ENCODE peak calls at places on chromosomes 4 and X, in four cellular contexts. E is GM23248, M is fibroblast of mammary gland, A is GM12865. B is an unnamed sample.

GRCh38 chrX:121308276-121308805 is 260.9 kb downstream of the GLUD2 start:
- DNase-seq in E (peak; percentile 81), M (peak; percentile 94), A (peak; percentile 64), B (peak; percentile 58)

GRCh38 chrX:874061-874460 is 243.5 kb downstream of the SHOX start:
- DNase-seq in E (no peak), M (no peak), A (no peak), B (no peak)

GRCh38 chr4:166228112-166228511 is 355.1 kb downstream of the TLL1 start:
- DNase-seq in E (no peak), M (no peak), A (no peak), B (no peak)

GRCh38 chr4:73161527-73162185 is 92.1 kb upstream of the COX18 start:
- DNase-seq in E (peak; percentile 7), M (no peak), A (no peak), B (no peak)

GRCh38 chr4:107548211-107548905 is 171.7 kb downstream of the PAPSS1 start:
- DNase-seq in E (no peak), M (peak; percentile 19), A (no peak), B (peak; percentile 51)

GRCh38 chr4:151799417-151800030 is 38.7 kb upstream of the GATB start:
- DNase-seq in E (no peak), M (no peak), A (peak; percentile 6), B (no peak)

GRCh38 chr4:1170156-1170804 is 2.1 kb downstream of the SPON2 start:
- DNase-seq in E (no peak), M (no peak), A (no peak), B (no peak)

GRCh38 chrX:48508400-48509244 is at the start of gene PORCN:
- DNase-seq in E (peak; percentile 81), M (peak; percentile 41), A (peak; percentile 88), B (peak; percentile 68)

GRCh38 chrX:40855411-40855810 is 120.1 kb upstream of the MED14 start:
- DNase-seq in E (peak; percentile 16), M (no peak), A (no peak), B (no peak)

GRCh38 chr4:35710343-35710742 is 534.0 kb downstream of the ARAP2 start:
- DNase-seq in E (no peak), M (no peak), A (no peak), B (no peak)

GRCh38 chr4:182827166-182827565 is 90.0 kb downstream of the DCTD start:
- DNase-seq in E (no peak), M (no peak), A (no peak), B (no peak)

GRCh38 chr4:150007512-150007911 is 70.7 kb upstream of the DCLK2 start:
- DNase-seq in E (peak; percentile 54), M (no peak), A (no peak), B (no peak)

GRCh38 chr4:133146574-133147198 is 2.4 kb upstream of the PCDH10 start:
- DNase-seq in E (peak; percentile 73), M (peak; percentile 50), A (peak; percentile 22), B (peak; percentile 55)

GRCh38 chr4:15963001-15963451 is at the start of gene FGFBP2:
- DNase-seq in E (peak; percentile 78), M (peak; percentile 49), A (peak; percentile 30), B (peak; percentile 47)

DNA sequence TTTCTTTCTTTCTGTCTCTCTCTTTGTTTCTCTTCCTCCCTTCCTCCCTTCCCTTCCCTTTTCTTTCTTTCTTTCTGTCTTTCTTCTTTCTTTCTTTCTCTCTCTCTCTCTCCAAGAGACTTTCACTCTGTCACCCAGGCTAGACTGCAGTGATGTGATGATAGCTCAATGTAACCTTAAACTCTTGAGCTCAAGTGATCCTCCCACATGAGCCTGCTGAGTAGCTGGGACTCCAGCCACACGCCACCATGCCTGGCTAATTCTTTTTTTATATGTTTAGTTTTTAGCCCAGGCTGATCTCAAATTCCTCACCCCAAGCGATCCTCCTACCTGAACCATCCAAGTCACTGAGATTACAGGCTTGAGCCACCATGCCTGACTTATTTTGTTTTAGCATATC is 64.3 kb upstream of the EMCN start:
- DNase-seq in E (no peak), M (no peak), A (no peak), B (no peak)
- H3K4me3 ChIP-seq in E (no peak overlapping the region), M (no peak overlapping the region), A (no peak overlapping the region), B (no peak overlapping the region)

DNA sequence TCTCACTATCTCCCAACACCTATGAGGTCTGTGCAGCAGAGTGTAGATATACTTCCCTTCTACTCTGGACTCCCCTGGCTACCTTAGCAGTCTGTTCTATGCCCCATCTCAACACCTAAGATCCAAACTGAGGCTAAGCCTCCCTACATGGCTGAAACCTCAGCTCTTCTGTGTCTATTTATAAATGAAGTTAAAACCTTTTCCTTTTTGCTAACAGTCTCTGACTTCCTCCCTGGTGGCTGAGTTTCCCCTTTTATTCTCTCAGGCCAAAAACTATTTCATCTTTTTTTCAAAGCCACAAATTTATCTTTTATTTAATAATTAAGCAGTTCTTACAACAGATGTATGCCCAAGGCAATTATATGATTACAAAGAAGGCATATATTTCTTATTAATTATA is 111.8 kb upstream of the STIM2 start:
- DNase-seq in E (no peak), M (no peak), A (peak; percentile 7), B (no peak)
- H3K4me3 ChIP-seq in E (no peak overlapping the region), M (no peak overlapping the region), A (no peak overlapping the region), B (no peak overlapping the region)

GRCh38 chr4:56906534-56906933 is 1.2 kb upstream of the REST start:
- DNase-seq in E (no peak), M (no peak), A (no peak), B (no peak)
- H3K4me3 ChIP-seq in E (no peak overlapping the region), M (no peak overlapping the region), A (no peak overlapping the region), B (no peak overlapping the region)

GRCh38 chrX:2548731-2549423 is 48.1 kb upstream of the DHRSX start:
- DNase-seq in E (no peak), M (no peak), A (no peak), B (no peak)
- H3K4me3 ChIP-seq in E (no peak overlapping the region), M (no peak overlapping the region), A (no peak overlapping the region), B (no peak overlapping the region)

GRCh38 chr4:61202100-61202637 is 2.0 kb downstream of the ADGRL3 start:
- DNase-seq in E (no peak), M (no peak), A (no peak), B (no peak)
- H3K4me3 ChIP-seq in E (no peak overlapping the region), M (no peak overlapping the region), A (no peak overlapping the region), B (no peak overlapping the region)

GRCh38 chr4:3204021-3204431 is 44.9 kb upstream of the MSANTD1 start:
- DNase-seq in E (peak; percentile 87), M (peak; percentile 42), A (no peak), B (peak; percentile 79)
- H3K4me3 ChIP-seq in E (peak overlapping the region; percentile 35), M (no peak overlapping the region), A (no peak overlapping the region), B (no peak overlapping the region)

GRCh38 chrX:57070185-57070984 is 51.0 kb downstream of the SPIN2B start:
- DNase-seq in E (peak; percentile 0), M (no peak), A (no peak), B (no peak)
- H3K4me3 ChIP-seq in E (no peak overlapping the region), M (no peak overlapping the region), A (no peak overlapping the region), B (no peak overlapping the region)

B was measured in fibroblast of villous mesenchyme.